ENCODE peak calls at places on chromosomes 1 and 21, in eight cellular contexts. R, I, H, J, D, Y, Z and K are unnamed samples.

GRCh38 chr1:66446261-66447001 is 87.5 kb upstream of the SGIP1 start:
- DNase-seq in D (no peak), R (peak; percentile 50), H (peak; percentile 61), Y (peak; percentile 50), J (peak; percentile 80), I (peak; percentile 55), Z (no peak), K (peak; percentile 30)

GRCh38 chr21:43967981-43968380 is 44.1 kb upstream of the TRAPPC10 start:
- DNase-seq in Y (no peak), Z (no peak), J (no peak), R (no peak), H (no peak), D (no peak), I (no peak), K (no peak)

GRCh38 chr1:150981805-150982712 is at the start of gene ANXA9:
- DNase-seq in Z (peak; percentile 71), J (peak; percentile 46), H (no peak), D (peak; percentile 70), Y (no peak), R (no peak), I (peak; percentile 69), K (peak; percentile 73)

GRCh38 chr21:28899744-28900143 is 92.9 kb downstream of the LTN1 start:
- DNase-seq in H (peak; percentile 53), I (no peak), Y (peak; percentile 22), Z (no peak), R (peak; percentile 12), J (no peak), D (no peak), K (no peak)

GRCh38 chr1:109104364-109105151 is 9.4 kb upstream of the ELAPOR1 start:
- DNase-seq in Z (no peak), H (no peak), I (no peak), Y (no peak), R (no peak), D (no peak), J (no peak), K (no peak)

GRCh38 chr1:172845371-172845770 is 186.5 kb downstream of the FASLG start:
- DNase-seq in H (peak; percentile 34), D (no peak), R (peak; percentile 39), J (peak; percentile 8), Y (no peak), I (no peak), Z (no peak), K (no peak)

GRCh38 chr1:21126324-21126723 is 50.4 kb downstream of the EIF4G3 start:
- DNase-seq in D (no peak), R (no peak), Z (no peak), J (peak; percentile 82), Y (no peak), I (peak; percentile 73), H (no peak), K (no peak)

GRCh38 chr1:156455362-156455761 is 45.2 kb downstream of the MEF2D start:
- DNase-seq in H (no peak), R (no peak), Y (no peak), J (no peak), Z (no peak), I (no peak), D (no peak), K (no peak)

GRCh38 chr1:43587594-43587993 is 56.9 kb downstream of the PTPRF start:
- DNase-seq in Z (peak; percentile 52), I (no peak), R (peak; percentile 23), Y (peak; percentile 83), H (no peak), J (no peak), D (no peak), K (no peak)

GRCh38 chr1:151711940-151712339 is 4.7 kb downstream of the CELF3 start:
- DNase-seq in Z (no peak), R (no peak), H (no peak), D (no peak), I (no peak), J (peak; percentile 48), Y (no peak), K (peak; percentile 70)

GRCh38 chr1:53122847-53123461 is 19.5 kb downstream of the SLC1A7 start:
- DNase-seq in Z (no peak), Y (no peak), D (no peak), R (no peak), H (no peak), J (no peak), I (peak; percentile 48), K (no peak)

DNA sequence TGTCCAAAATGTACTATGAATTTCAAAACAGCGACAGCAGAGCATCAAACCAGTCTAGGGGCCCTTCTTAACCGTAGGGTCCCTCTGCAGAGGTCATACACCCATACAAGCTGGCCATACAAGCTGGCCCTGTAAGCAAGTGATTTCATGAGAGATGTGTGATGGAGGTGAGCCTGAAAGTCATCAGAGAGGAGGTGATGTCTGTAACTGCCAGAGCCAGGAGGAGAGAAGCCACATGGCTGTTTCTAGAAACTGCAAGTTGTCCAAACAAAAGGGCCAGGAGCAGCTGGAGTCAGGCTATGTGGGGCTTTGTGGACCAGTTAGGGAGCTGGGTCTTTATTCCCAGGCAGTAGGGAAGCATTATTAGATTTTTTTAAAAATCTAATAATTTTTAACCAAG is 14.8 kb upstream of the SERINC2 start:
- DNase-seq in Z (no peak), Y (no peak), D (no peak), R (no peak), H (no peak), J (no peak), I (no peak), K (no peak)
- H3K4me3 ChIP-seq in Z (no peak overlapping the region), Y (no peak overlapping the region), D (no peak overlapping the region), R (no peak overlapping the region), H (no peak overlapping the region), J (no peak overlapping the region), I (no peak overlapping the region), K (no peak overlapping the region)

GRCh38 chr1:154326546-154327465 is 1.5 kb downstream of the ATP8B2 start:
- DNase-seq in R (peak; percentile 83), H (peak; percentile 24), Y (peak; percentile 78), I (no peak), D (peak; percentile 87), Z (no peak), J (no peak), K (no peak)
- TF ChIP-seq CTCF in R (no peak), H (no peak), Y (no peak), I (peak; percentile 25), D (no peak), Z (no peak), J (no peak), K (no peak)

GRCh38 chr1:115838805-115839705 is 1.9 kb downstream of the NHLH2 start:
- DNase-seq in H (no peak), J (peak; percentile 85), D (no peak), Z (peak; percentile 24), Y (peak; percentile 12), I (peak; percentile 91), R (peak; percentile 14), K (peak; percentile 82)

GRCh38 chr1:115838426-115838804 is 2.5 kb downstream of the NHLH2 start:
- DNase-seq in J (peak; percentile 55), I (peak; percentile 79), R (no peak), H (no peak), Z (no peak), Y (no peak), D (no peak), K (no peak)

GRCh38 chr1:115840615-115841460 is at the start of gene NHLH2:
- DNase-seq in Z (no peak), D (no peak), Y (no peak), H (no peak), R (no peak), I (no peak), J (no peak), K (no peak)

GRCh38 chr1:115837762-115838421 is 3.0 kb downstream of the NHLH2 start:
- DNase-seq in D (no peak), I (peak; percentile 83), J (peak; percentile 51), Z (peak; percentile 22), H (no peak), Y (no peak), R (no peak), K (peak; percentile 59)

DNA sequence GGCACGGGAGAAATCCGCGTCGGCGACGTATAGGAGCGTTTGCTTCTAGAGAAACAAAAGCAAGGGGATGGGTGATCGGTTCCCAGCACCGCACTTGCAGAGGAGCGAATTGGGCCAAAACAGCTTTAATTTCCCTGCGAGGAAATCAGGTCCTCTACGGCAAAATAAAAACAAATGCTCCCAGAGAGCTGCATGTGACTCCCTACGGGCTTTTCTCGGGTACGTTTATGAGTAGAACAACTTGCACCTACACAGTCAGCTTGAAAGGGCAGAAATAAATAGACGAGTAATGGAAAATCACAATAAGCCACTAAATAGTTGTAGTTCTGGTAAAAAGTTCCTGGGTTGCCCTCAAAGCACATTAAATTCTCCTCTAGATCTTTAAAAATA is 1.2 kb downstream of the NHLH2 start:
- DNase-seq in J (no peak), R (no peak), Z (no peak), Y (no peak), H (no peak), D (no peak), I (no peak), K (no peak)
- H3K4me3 ChIP-seq in J (peak overlapping the region; percentile 79), R (no peak overlapping the region), Z (peak overlapping the region; percentile 0), Y (no peak overlapping the region), H (no peak overlapping the region), D (peak overlapping the region; percentile 28), I (peak overlapping the region; percentile 84), K (peak overlapping the region; percentile 52)

GRCh38 chr1:27601321-27601770 is 2.6 kb downstream of the AHDC1 start:
- DNase-seq in J (no peak), H (no peak), Z (no peak), I (no peak), R (no peak), Y (no peak), D (no peak), K (no peak)

GRCh38 chr1:27600500-27601175 is 3.3 kb downstream of the AHDC1 start:
- DNase-seq in J (peak; percentile 75), I (peak; percentile 85), Y (no peak), H (no peak), D (no peak), R (peak; percentile 57), Z (no peak), K (no peak)

GRCh38 chr1:27598288-27598687 is 5.7 kb downstream of the AHDC1 start:
- DNase-seq in I (peak; percentile 84), Y (no peak), D (peak; percentile 71), J (peak; percentile 73), R (no peak), Z (no peak), H (no peak), K (peak; percentile 53)

GRCh38 chr1:27598902-27599528 is 4.9 kb downstream of the AHDC1 start:
- DNase-seq in I (peak; percentile 75), Y (peak; percentile 61), R (peak; percentile 89), J (no peak), H (peak; percentile 67), D (peak; percentile 87), Z (no peak), K (peak; percentile 42)

DNA sequence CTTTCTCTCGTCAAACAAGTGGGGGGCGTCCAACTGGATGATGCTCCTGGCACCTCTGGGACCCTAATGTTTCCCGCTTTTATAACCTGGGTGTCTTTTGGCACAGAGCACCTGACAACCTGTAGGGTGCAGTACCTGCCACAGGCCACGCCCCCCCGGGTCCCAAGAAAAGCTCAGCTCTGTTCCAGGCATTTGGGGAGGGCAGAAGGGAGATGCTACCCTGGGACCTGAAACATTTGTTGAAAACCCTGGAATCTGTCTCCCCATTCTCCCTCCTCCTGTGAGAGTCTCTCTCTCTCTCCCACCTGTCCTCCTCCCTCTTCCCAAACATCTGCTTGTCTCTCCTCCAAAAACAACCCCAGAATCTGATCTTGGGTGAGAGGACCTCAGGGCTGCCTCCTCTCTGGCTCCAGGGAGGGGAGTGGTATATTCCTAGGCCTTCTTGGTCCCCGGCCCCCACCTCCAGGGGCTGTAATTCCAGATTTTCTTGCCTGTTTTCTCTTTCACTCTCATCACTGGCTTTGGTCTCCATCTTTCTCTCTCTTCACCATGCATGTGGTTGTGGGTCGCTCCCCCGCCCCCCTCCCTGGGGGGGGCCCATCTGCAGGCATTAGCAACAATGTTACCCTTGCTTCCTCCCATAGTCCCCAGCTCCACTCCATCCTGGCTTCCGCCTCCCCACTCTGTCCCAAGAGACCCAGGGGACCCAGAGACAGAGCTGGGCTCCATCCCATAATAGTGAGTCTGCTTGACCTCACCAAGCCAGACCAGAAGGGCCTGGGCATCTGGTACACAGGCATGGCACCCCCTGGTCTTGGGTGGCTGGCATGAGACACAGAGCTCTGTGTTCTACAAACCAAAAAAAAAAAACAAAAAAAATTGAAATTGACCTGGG is 4.1 kb downstream of the AHDC1 start:
- DNase-seq in Y (no peak), H (no peak), R (no peak), Z (no peak), J (peak; percentile 81), D (peak; percentile 36), I (peak; percentile 85), K (no peak)
- TF ChIP-seq CTCF in Y (no peak), H (no peak), R (no peak), Z (no peak), J (peak; percentile 25), D (no peak), I (peak; percentile 49), K (peak; percentile 19)